ENCODE peak calls at places on chromosomes 13 and 19, in four cellular contexts. D, A, G and B are unnamed samples.

GRCh38 chr19:45150731-45151725 is 9.8 kb downstream of the NKPD1 start:
- DNase-seq in D (no peak), A (no peak), G (no peak), B (no peak)

GRCh38 chr19:18098891-18099622 is 1.5 kb downstream of the MAST3 start:
- DNase-seq in D (no peak), A (peak; percentile 31), G (no peak), B (no peak)

GRCh38 chr13:45015300-45015699 is 26.0 kb downstream of the GPALPP1 start:
- DNase-seq in D (no peak), A (peak; percentile 13), G (no peak), B (no peak)

GRCh38 chr13:90696254-90696653 is 651.2 kb upstream of the MIR17HG start:
- DNase-seq in D (no peak), A (peak; percentile 88), G (no peak), B (no peak)

GRCh38 chr19:6739884-6740588 is 556 bp downstream of the TRIP10 start:
- DNase-seq in D (no peak), A (peak; percentile 57), G (no peak), B (peak; percentile 63)

GRCh38 chr13:36685912-36686311 is 12.1 kb downstream of the SERTM1 start:
- DNase-seq in D (no peak), A (peak; percentile 63), G (no peak), B (no peak)

GRCh38 chr13:76792680-76793334 is 93.4 kb downstream of the KCTD12 start:
- DNase-seq in D (no peak), A (peak; percentile 86), G (peak; percentile 27), B (no peak)

GRCh38 chr19:12333162-12334159 is at the start of gene ZNF563:
- DNase-seq in D (peak; percentile 86), A (peak; percentile 97), G (peak; percentile 100), B (peak; percentile 98)

GRCh38 chr19:14700711-14701110 is 10.9 kb downstream of the ZNF333 start:
- DNase-seq in D (no peak), A (no peak), G (no peak), B (no peak)
- H3K36me3 ChIP-seq in D (peaks cover 25% of the 10 kb centered on the region), A (peaks cover 30% of the 10 kb centered on the region), G (no peaks in the 10 kb centered on the region), B (peaks cover 100% of the 10 kb centered on the region)

GRCh38 chr19:42232435-42232834 is 10.0 kb downstream of the GSK3A start:
- DNase-seq in D (no peak), A (no peak), G (no peak), B (no peak)
- H3K36me3 ChIP-seq in D (peaks cover 10% of the 10 kb centered on the region), A (peaks cover 18% of the 10 kb centered on the region), G (no peaks in the 10 kb centered on the region), B (peaks cover 19% of the 10 kb centered on the region)

GRCh38 chr13:114258589-114258988 is 22.8 kb upstream of the UPF3A start:
- DNase-seq in D (no peak), A (no peak), G (peak; percentile 45), B (no peak)

GRCh38 chr13:114259974-114260373 is 21.4 kb upstream of the UPF3A start:
- DNase-seq in D (no peak), A (no peak), G (peak; percentile 28), B (no peak)

GRCh38 chr13:114261328-114261965 is 20.0 kb upstream of the UPF3A start:
- DNase-seq in D (no peak), A (no peak), G (no peak), B (no peak)

GRCh38 chr13:114260818-114261217 is 20.6 kb upstream of the UPF3A start:
- DNase-seq in D (no peak), A (no peak), G (no peak), B (no peak)

GRCh38 chr13:114259374-114259773 is 22.0 kb upstream of the UPF3A start:
- DNase-seq in D (no peak), A (no peak), G (no peak), B (no peak)
- H3K36me3 ChIP-seq in D (peaks cover 13% of the 10 kb centered on the region), A (peaks cover 83% of the 10 kb centered on the region), G (no peaks in the 10 kb centered on the region), B (peaks cover 100% of the 10 kb centered on the region)

GRCh38 chr19:10766681-10767201 is 48.9 kb downstream of the DNM2 start:
- DNase-seq in D (no peak), A (peak; percentile 57), G (no peak), B (peak; percentile 50)
- H3K36me3 ChIP-seq in D (no peaks in the 10 kb centered on the region), A (peaks cover under 1% of the 10 kb centered on the region), G (no peaks in the 10 kb centered on the region), B (peaks cover 10% of the 10 kb centered on the region)

GRCh38 chr13:95207769-95208366 is 93.4 kb downstream of the ABCC4 start:
- DNase-seq in D (no peak), A (no peak), G (no peak), B (no peak)
- H3K36me3 ChIP-seq in D (no peaks in the 10 kb centered on the region), A (no peaks in the 10 kb centered on the region), G (no peaks in the 10 kb centered on the region), B (peaks cover 8% of the 10 kb centered on the region)

GRCh38 chr19:38399081-38399480 is 3.8 kb upstream of the FAM98C start:
- DNase-seq in D (no peak), A (no peak), G (no peak), B (no peak)
- H3K36me3 ChIP-seq in D (no peaks in the 10 kb centered on the region), A (no peaks in the 10 kb centered on the region), G (no peaks in the 10 kb centered on the region), B (no peaks in the 10 kb centered on the region)

GRCh38 chr19:49861127-49861526 is 6.2 kb downstream of the PNKP start:
- DNase-seq in D (no peak), A (peak; percentile 34), G (peak; percentile 69), B (peak; percentile 48)
- H3K36me3 ChIP-seq in D (peaks cover 32% of the 10 kb centered on the region), A (peaks cover 9% of the 10 kb centered on the region), G (peaks cover 9% of the 10 kb centered on the region), B (peaks cover 75% of the 10 kb centered on the region)

GRCh38 chr13:112140366-112140765 is 73.4 kb downstream of the SOX1 start:
- DNase-seq in D (no peak), A (no peak), G (no peak), B (no peak)

GRCh38 chr13:112143046-112143752 is 76.2 kb downstream of the SOX1 start:
- DNase-seq in D (no peak), A (no peak), G (no peak), B (no peak)

GRCh38 chr13:112141643-112142400 is 74.9 kb downstream of the SOX1 start:
- DNase-seq in D (no peak), A (no peak), G (no peak), B (no peak)

GRCh38 chr13:112143753-112144615 is 77.0 kb downstream of the SOX1 start:
- DNase-seq in D (no peak), A (no peak), G (no peak), B (no peak)

DNA sequence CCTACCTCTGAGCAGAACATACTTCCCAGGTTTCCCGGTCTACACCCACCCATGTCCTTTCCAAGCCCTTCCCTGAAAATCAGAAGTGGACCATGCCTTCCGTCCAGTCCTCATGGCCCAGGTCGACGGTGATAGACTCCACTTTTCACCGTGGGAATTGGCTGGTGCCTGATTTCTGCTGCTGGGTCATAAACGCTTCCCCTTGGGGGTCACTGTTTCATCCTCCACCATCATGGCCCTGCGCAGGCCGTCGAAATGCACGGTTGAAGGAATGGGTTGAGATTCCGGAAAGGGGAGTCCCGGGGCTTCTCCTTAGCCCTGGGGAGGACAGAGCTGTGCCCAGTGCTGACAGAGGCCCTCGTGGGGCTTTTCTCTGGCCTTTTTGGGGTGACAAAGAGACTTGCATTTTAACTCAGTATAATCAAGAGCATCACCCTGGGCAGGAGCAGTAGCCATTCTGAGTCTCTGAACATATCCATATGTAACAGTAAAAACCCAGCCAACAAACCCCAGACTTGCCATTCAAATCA is 75.5 kb downstream of the SOX1 start:
- DNase-seq in D (no peak), A (no peak), G (no peak), B (no peak)
- H3K36me3 ChIP-seq in D (no peaks in the 10 kb centered on the region), A (no peaks in the 10 kb centered on the region), G (no peaks in the 10 kb centered on the region), B (no peaks in the 10 kb centered on the region)

DNA sequence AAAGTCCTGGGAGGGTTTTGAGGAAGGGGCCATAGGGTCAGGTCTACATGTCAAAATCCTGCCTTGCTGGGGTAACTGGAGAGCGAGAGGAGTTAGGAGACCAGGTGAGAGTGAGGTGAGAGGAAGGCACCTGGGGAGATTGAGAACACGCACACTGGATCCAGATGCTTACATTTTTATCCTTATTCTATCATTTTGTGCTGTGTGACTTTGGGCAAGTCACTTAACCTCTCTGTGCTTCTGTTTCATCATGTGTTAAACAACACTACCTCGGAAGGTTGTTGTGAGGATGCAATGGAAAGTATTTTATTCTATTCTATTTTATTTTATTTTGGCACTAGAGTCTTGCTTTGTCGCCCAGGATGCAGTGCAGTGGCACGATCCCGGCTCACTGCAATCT is 3.5 kb downstream of the C19orf81 start:
- DNase-seq in D (no peak), A (no peak), G (no peak), B (no peak)
- H3K36me3 ChIP-seq in D (no peaks in the 10 kb centered on the region), A (no peaks in the 10 kb centered on the region), G (no peaks in the 10 kb centered on the region), B (no peaks in the 10 kb centered on the region)

DNA sequence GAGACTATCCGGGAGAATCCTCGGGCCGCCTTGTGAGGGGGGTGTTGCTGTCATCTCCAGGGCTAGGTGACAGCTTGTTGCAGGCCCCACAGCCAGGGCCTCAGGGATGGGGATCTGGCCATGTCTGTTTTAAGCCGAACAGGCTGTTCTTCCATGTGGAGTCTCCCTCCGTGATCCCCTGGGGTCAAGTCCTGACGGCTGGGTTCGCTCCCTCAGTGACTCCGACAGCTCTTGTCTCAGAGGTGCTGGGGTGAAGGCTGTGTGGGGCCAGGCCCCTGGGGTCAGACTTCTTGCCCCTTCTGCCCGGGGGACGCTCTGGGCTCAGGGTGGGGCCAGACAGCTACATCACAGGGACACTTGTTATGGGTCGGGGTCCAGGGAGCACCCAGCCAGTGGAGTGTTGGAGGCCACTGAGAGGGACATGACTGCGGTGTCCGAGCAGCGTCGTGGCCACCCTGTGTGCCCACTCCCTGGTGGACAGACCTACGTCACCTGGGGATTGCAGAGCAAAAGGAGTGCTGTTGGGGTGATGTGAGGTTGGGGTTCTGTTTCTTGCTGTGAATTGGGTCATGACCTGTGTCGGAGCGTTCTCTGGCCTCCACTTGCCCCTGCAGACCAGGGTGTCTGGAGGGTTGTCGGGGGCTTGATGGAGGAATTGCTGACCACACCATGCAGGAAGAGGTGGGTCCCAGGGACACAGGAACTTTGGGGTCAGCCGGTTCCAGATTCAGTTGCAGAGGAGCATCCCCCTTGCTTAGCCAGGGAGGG is 21.5 kb downstream of the EPN1 start:
- DNase-seq in D (no peak), A (no peak), G (no peak), B (no peak)
- H3K36me3 ChIP-seq in D (peaks cover 34% of the 10 kb centered on the region), A (peaks cover 3% of the 10 kb centered on the region), G (no peaks in the 10 kb centered on the region), B (no peaks in the 10 kb centered on the region)